ENCODE peak calls at places on chromosomes 11 and 22, in five cellular contexts. U is A549, M is WTC11, R is mucosa of descending colon, I is brain microvascular endothelial cell. C is an unnamed sample.

GRCh38 chr11:119460582-119460981 is 37.6 kb upstream of the THY1 start:
- DNase-seq in U (no peak), I (peak; percentile 59), M (no peak), R (no peak), C (no peak)

GRCh38 chr22:39896313-39896996 is 2.9 kb upstream of the ENTHD1 start:
- DNase-seq in M (no peak), U (no peak), I (no peak), R (no peak), C (no peak)

GRCh38 chr11:46363455-46363920 is 16.2 kb downstream of the DGKZ start:
- DNase-seq in R (no peak), U (no peak), M (no peak), I (peak; percentile 47), C (peak; percentile 39)

GRCh38 chr11:96254087-96254486 is 88.9 kb downstream of the MAML2 start:
- DNase-seq in U (no peak), I (peak; percentile 76), M (no peak), R (no peak), C (no peak)

GRCh38 chr11:119585038-119585666 is 143.8 kb downstream of the NECTIN1 start:
- DNase-seq in R (no peak), U (no peak), M (peak; percentile 63), I (no peak), C (peak; percentile 59)

GRCh38 chr22:24578355-24579241 is 14.3 kb downstream of the LRRC75B start:
- DNase-seq in I (no peak), R (no peak), U (no peak), M (no peak), C (no peak)

GRCh38 chr11:6248248-6248647 is 9.4 kb downstream of the CNGA4 start:
- DNase-seq in M (no peak), U (no peak), I (no peak), R (no peak), C (no peak)

GRCh38 chr22:30472994-30473720 is 1.3 kb upstream of the SEC14L3 start:
- DNase-seq in R (no peak), M (no peak), U (no peak), I (no peak), C (no peak)

GRCh38 chr11:86523738-86524602 is 148.4 kb downstream of the ME3 start:
- DNase-seq in M (no peak), I (peak; percentile 99), R (no peak), U (peak; percentile 97), C (no peak)

GRCh38 chr11:121466063-121466794 is 13.5 kb upstream of the SORL1-AS1 start:
- DNase-seq in R (peak; percentile 95), M (peak; percentile 78), U (peak; percentile 86), I (peak; percentile 92), C (peak; percentile 73)

GRCh38 chr11:100512475-100512874 is 174.6 kb upstream of the ARHGAP42 start:
- DNase-seq in M (no peak), R (no peak), U (no peak), I (no peak), C (no peak)

DNA sequence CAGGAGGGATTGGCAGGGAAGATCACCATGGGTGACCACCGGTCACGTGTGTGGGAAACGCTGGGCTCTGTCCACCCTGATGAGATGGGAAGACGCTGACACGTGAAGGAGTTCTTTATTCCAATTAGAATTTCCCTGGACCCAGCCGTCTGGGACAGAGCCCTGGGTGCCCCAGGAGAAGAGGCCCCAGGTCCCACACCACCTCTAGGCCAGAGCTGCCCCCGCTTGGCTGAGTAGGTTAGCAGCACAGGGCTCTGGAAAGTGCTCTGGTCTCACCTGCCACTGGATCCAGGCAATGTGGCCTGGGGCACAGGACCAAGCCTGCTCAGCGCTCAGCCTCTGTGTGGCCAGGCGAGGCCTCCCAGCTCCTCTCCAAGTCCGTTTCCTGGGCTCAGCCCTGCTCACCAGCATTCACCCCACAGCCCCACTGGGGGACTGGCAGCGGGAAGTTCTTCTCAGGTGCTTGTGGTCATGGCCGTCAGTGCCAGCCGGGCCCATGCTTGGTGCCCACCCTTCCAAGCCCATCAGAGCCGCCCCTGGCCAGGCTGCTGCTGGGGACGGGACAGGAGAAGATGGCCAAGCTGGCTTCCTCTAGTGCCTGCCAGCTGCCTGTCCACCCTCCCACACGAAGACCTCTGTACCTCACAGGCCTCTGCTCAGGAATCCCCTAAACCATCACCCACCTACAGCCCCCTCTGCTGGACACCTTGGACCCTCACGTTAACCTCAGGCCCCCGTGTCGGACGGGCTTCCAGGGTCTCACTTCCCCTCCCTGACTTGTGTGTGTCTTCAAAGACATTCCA is 62.5 kb upstream of the FGF3 start:
- DNase-seq in R (peak; percentile 38), M (peak; percentile 56), I (no peak), U (no peak), C (peak; percentile 46)
- TF ChIP-seq CTCF in R (no peak), M (no peak), I (peak; percentile 31), U (peak; percentile 12), C (no peak)

GRCh38 chr11:114059278-114059983 is at the start of gene ZBTB16:
- DNase-seq in R (peak; percentile 91), I (no peak), U (no peak), M (peak; percentile 79), C (peak; percentile 90)
- TF ChIP-seq CTCF in R (no peak), I (no peak), U (no peak), M (no peak), C (peak; percentile 10)

DNA sequence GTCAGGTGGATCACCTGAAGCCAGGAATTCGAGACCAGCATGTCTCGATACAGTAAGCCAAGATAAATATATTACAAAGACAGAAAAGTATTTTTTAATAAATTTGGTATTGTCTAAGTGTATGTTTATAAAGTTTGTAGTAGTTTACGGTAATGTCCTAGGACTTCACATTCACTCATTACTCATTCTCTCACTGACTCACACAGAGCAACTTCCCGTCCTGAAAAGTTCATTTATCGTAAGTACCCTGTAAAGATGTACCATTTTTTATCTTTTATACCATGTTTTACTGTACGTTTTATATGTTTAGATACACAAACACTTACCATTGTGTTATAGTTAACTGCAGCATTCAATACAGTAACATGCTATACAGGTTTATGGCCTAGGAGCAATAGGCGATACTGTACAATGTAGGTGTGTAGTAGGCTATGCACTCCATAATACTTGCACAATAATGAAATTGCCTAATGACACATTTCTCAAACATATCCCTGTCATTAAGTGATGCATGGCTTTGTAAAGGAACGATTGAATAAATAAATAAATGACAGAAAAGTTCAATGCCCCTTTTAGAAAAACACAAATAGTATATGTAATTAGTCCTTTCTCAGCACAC is 12.5 kb upstream of the CARD18 start:
- DNase-seq in R (no peak), M (no peak), I (peak; percentile 35), U (no peak), C (no peak)
- TF ChIP-seq CTCF in R (no peak), M (no peak), I (no peak), U (no peak), C (no peak)

GRCh38 chr11:24619900-24620299 is 123.0 kb downstream of the LUZP2 start:
- DNase-seq in R (no peak), I (no peak), U (no peak), M (no peak), C (no peak)

GRCh38 chr11:24622262-24622661 is 125.4 kb downstream of the LUZP2 start:
- DNase-seq in M (no peak), U (no peak), R (no peak), I (no peak), C (no peak)

GRCh38 chr11:24623121-24623520 is 126.3 kb downstream of the LUZP2 start:
- DNase-seq in U (no peak), R (no peak), M (no peak), I (no peak), C (no peak)

DNA sequence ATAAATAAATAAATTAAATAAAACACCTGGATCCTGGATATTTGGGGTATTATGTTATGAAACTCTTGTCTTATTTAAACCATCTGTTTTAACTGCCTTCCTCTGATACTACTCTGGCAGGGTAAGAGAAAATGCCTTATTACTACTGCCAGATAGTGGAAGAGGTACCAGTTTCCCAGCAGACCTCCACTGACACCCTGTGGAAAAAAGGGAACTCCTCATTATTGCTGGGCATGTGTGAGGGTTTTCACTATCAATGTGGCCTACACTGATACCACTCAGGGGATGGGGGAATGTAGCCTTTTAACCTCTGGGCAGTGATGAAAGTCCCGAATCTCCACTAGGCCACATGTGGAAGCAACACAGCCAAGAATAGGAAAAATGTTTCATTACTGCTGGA is 121.0 kb downstream of the LUZP2 start:
- DNase-seq in I (no peak), U (no peak), M (no peak), R (no peak), C (no peak)
- TF ChIP-seq CTCF in I (peak; percentile 37), U (no peak), M (no peak), R (no peak), C (no peak)

DNA sequence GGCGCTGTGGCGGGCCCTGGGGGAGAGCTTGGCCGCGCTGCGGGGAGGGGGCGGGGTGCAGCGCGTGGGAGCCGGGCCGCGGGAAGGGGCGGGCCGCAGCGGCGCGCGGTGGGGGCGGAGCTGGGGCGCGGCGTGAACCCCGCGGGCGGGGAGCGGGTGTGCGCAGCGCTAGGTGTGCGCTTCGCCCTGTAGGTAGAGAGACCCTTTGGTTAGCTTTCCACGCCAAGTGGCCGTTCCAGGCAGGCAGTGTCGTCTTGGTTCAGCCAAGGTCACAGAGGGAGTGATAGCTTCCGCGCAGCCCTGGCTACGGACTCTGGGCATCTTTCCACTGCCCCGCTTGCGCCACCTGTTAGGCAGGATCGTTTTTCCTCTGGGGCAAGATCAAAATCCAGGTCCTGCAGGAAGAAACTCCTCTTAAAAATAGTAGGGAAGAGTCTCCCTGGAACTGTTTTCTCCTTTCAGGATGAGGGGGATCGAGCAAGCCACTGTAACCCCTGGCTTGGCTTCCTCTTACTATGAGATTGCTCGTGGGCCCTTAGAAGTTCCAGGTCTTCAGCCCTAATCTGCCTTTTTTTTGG is 434 bp downstream of the BANF1 start:
- DNase-seq in U (peak; percentile 44), I (no peak), M (no peak), R (no peak), C (no peak)
- TF ChIP-seq CTCF in U (peak; percentile 21), I (no peak), M (no peak), R (no peak), C (no peak)

GRCh38 chr22:23522642-23523251 is 57.3 kb downstream of the IGLL1 start:
- DNase-seq in M (no peak), R (no peak), I (no peak), U (no peak), C (no peak)

GRCh38 chr22:23520875-23521441 is 59.1 kb downstream of the IGLL1 start:
- DNase-seq in I (peak; percentile 17), R (no peak), U (peak; percentile 15), M (no peak), C (peak; percentile 74)

GRCh38 chr22:23519442-23520177 is 60.5 kb downstream of the IGLL1 start:
- DNase-seq in M (no peak), U (no peak), R (no peak), I (no peak), C (no peak)

GRCh38 chr22:23523746-23524145 is 56.3 kb downstream of the IGLL1 start:
- DNase-seq in U (no peak), M (no peak), R (no peak), I (no peak), C (no peak)

GRCh38 chr22:23521442-23522113 is 58.5 kb downstream of the IGLL1 start:
- DNase-seq in I (peak; percentile 74), M (peak; percentile 92), U (peak; percentile 70), R (peak; percentile 92), C (peak; percentile 98)
- TF ChIP-seq CTCF in I (no peak), M (no peak), U (peak; percentile 18), R (no peak), C (peak; percentile 15)

DNA sequence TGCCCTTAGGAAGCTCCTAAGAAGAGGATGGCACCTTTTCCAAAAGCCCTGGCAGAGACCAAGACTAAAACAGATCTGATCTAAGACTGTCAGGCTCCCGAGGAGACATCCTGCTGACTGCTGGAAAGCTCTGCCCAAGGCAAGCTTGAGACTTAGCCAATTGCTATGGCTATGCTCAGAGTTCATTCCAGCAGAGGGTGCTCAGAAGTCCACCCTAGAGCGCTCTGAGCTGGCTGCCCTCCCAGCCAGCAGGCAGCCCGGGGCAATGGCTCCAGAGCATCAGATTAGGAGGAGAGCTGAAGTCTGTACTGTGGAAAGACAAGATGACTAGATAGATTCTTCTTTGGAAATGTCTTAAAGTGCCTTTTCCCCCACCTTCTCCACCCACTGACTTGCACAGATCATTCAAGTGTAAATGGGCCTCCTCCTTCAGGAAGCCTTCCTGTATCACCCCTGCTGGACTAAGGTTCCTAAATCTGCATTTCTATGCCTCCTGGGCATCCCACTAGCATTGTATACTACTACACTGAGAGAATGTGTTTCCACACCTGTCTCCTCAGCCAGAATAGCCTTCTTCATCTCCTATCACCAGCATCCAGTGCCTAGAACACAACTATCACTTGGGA is 23.4 kb downstream of the LRRC55 start:
- DNase-seq in U (no peak), M (no peak), R (no peak), I (peak; percentile 14), C (no peak)
- TF ChIP-seq CTCF in U (no peak), M (no peak), R (no peak), I (peak; percentile 8), C (no peak)